ENCODE peak calls at places on chromosomes 5 and 9, in six cellular contexts. One of them, this sample, is unnamed.

GRCh38 chr5:39876146-39876545 is 451.4 kb upstream of the DAB2 start:
- DNase-seq in fibroblast of lung: no peak
- DNase-seq in body of pancreas: no peak
- DNase-seq in left lung: no peak
- DNase-seq in tibial artery: no peak
- DNase-seq in H9: no peak
- DNase-seq in this sample: no peak

GRCh38 chr5:65142511-65143011 is 339.2 kb downstream of the ADAMTS6 start:
- DNase-seq in fibroblast of lung: peak
- DNase-seq in body of pancreas: no peak
- DNase-seq in left lung: no peak
- DNase-seq in tibial artery: no peak
- DNase-seq in H9: peak
- DNase-seq in this sample: no peak

GRCh38 chr5:95484421-95484820 is 70.4 kb downstream of the SKIC3 start:
- DNase-seq in fibroblast of lung: no peak
- DNase-seq in body of pancreas: no peak
- DNase-seq in left lung: no peak
- DNase-seq in tibial artery: no peak
- DNase-seq in H9: no peak
- DNase-seq in this sample: no peak

GRCh38 chr5:143758750-143759149 is 53.2 kb upstream of the HMHB1 start:
- DNase-seq in fibroblast of lung: peak
- DNase-seq in body of pancreas: no peak
- DNase-seq in left lung: no peak
- DNase-seq in tibial artery: no peak
- DNase-seq in H9: no peak
- DNase-seq in this sample: no peak

GRCh38 chr5:139669681-139670368 is 21.7 kb downstream of the CXXC5 start:
- DNase-seq in fibroblast of lung: no peak
- DNase-seq in body of pancreas: peak
- DNase-seq in left lung: no peak
- DNase-seq in tibial artery: no peak
- DNase-seq in H9: no peak
- DNase-seq in this sample: no peak

GRCh38 chr5:178325311-178326053 is 92.9 kb upstream of the PHYKPL start:
- DNase-seq in fibroblast of lung: no peak
- DNase-seq in body of pancreas: no peak
- DNase-seq in left lung: peak
- DNase-seq in tibial artery: no peak
- DNase-seq in H9: no peak
- DNase-seq in this sample: peak

GRCh38 chr9:91179237-91180138 is 182.2 kb downstream of the AUH start:
- DNase-seq in fibroblast of lung: peak
- DNase-seq in body of pancreas: no peak
- DNase-seq in left lung: no peak
- DNase-seq in tibial artery: peak
- DNase-seq in H9: no peak
- DNase-seq in this sample: no peak

GRCh38 chr9:21239917-21240316 is at the start of gene IFNA14:
- DNase-seq in fibroblast of lung: no peak
- DNase-seq in body of pancreas: no peak
- DNase-seq in left lung: no peak
- DNase-seq in tibial artery: no peak
- DNase-seq in H9: no peak
- DNase-seq in this sample: no peak

GRCh38 chr5:174091006-174091578 is 45.6 kb downstream of the NSG2 start:
- DNase-seq in fibroblast of lung: no peak
- DNase-seq in body of pancreas: no peak
- DNase-seq in left lung: no peak
- DNase-seq in tibial artery: no peak
- DNase-seq in H9: no peak
- DNase-seq in this sample: no peak

GRCh38 chr5:9082996-9083395 is 462.9 kb downstream of the SEMA5A start:
- DNase-seq in fibroblast of lung: peak
- DNase-seq in body of pancreas: no peak
- DNase-seq in left lung: no peak
- DNase-seq in tibial artery: no peak
- DNase-seq in H9: no peak
- DNase-seq in this sample: no peak

GRCh38 chr9:22446589-22446949 is at the start of gene DMRTA1:
- DNase-seq in fibroblast of lung: peak
- DNase-seq in body of pancreas: peak
- DNase-seq in left lung: peak
- DNase-seq in tibial artery: peak
- DNase-seq in H9: peak
- DNase-seq in this sample: no peak

GRCh38 chr9:119027901-119028699 is 341.1 kb downstream of the BRINP1 start:
- DNase-seq in fibroblast of lung: no peak
- DNase-seq in body of pancreas: no peak
- DNase-seq in left lung: no peak
- DNase-seq in tibial artery: no peak
- DNase-seq in H9: no peak
- DNase-seq in this sample: no peak

GRCh38 chr5:153520952-153521351 is 30.5 kb downstream of the GRIA1 start:
- DNase-seq in fibroblast of lung: peak
- DNase-seq in body of pancreas: no peak
- DNase-seq in left lung: no peak
- DNase-seq in tibial artery: no peak
- DNase-seq in H9: no peak
- DNase-seq in this sample: no peak

GRCh38 chr5:5738797-5739489 is 316.5 kb downstream of the ICE1 start:
- DNase-seq in fibroblast of lung: no peak
- DNase-seq in body of pancreas: no peak
- DNase-seq in left lung: no peak
- DNase-seq in tibial artery: no peak
- DNase-seq in H9: no peak
- DNase-seq in this sample: no peak

GRCh38 chr5:176533390-176533789 is 3.8 kb downstream of the RNF44 start:
- DNase-seq in fibroblast of lung: no peak
- DNase-seq in body of pancreas: no peak
- DNase-seq in left lung: no peak
- DNase-seq in tibial artery: no peak
- DNase-seq in H9: no peak
- DNase-seq in this sample: no peak

GRCh38 chr5:93582677-93583524 is at the start of gene NR2F1:
- DNase-seq in fibroblast of lung: peak
- DNase-seq in body of pancreas: peak
- DNase-seq in left lung: peak
- DNase-seq in tibial artery: no peak
- DNase-seq in H9: peak
- DNase-seq in this sample: peak
- TF ChIP-seq CTCF in fibroblast of lung: no peak
- TF ChIP-seq CTCF in body of pancreas: peak
- TF ChIP-seq CTCF in left lung: no peak
- TF ChIP-seq CTCF in tibial artery: peak
- TF ChIP-seq CTCF in H9: no peak
- TF ChIP-seq CTCF in this sample: no peak

GRCh38 chr9:78214492-78214891 is 21.4 kb upstream of the CEP78 start:
- DNase-seq in fibroblast of lung: no peak
- DNase-seq in body of pancreas: no peak
- DNase-seq in left lung: no peak
- DNase-seq in tibial artery: no peak
- DNase-seq in H9: no peak
- DNase-seq in this sample: no peak

GRCh38 chr9:78215706-78216105 is 20.2 kb upstream of the CEP78 start:
- DNase-seq in fibroblast of lung: no peak
- DNase-seq in body of pancreas: no peak
- DNase-seq in left lung: no peak
- DNase-seq in tibial artery: no peak
- DNase-seq in H9: no peak
- DNase-seq in this sample: no peak

GRCh38 chr9:78210841-78211301 is 25.0 kb upstream of the CEP78 start:
- DNase-seq in fibroblast of lung: no peak
- DNase-seq in body of pancreas: no peak
- DNase-seq in left lung: no peak
- DNase-seq in tibial artery: no peak
- DNase-seq in H9: no peak
- DNase-seq in this sample: no peak

GRCh38 chr9:78212868-78213267 is 23.0 kb upstream of the CEP78 start:
- DNase-seq in fibroblast of lung: no peak
- DNase-seq in body of pancreas: no peak
- DNase-seq in left lung: no peak
- DNase-seq in tibial artery: no peak
- DNase-seq in H9: no peak
- DNase-seq in this sample: no peak

DNA sequence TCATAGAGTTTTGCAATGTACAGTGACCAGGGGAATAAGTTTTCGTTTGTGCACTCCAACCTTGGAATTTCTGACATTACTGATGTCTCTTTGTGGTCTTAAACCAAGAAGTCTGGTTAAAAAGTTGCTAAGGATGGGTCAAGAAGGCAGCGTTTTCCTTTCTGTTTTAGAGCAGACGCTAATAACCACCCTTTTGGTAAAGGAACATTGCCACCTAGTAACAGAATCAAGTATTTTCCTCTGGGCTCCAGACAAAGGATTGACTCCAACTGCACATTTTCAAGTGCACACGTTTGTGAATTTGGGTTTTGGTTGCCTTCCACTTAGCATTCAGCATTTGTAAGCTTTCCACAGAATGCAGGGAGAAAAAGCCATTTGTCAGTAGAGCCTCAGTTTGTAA is 22.2 kb upstream of the CEP78 start:
- DNase-seq in fibroblast of lung: peak
- DNase-seq in body of pancreas: no peak
- DNase-seq in left lung: no peak
- DNase-seq in tibial artery: no peak
- DNase-seq in H9: no peak
- DNase-seq in this sample: no peak
- TF ChIP-seq CTCF in fibroblast of lung: peak
- TF ChIP-seq CTCF in body of pancreas: peak
- TF ChIP-seq CTCF in left lung: no peak
- TF ChIP-seq CTCF in tibial artery: no peak
- TF ChIP-seq CTCF in H9: peak
- TF ChIP-seq CTCF in this sample: peak

GRCh38 chr5:58184910-58185309 is 275.0 kb downstream of the PLK2 start:
- DNase-seq in fibroblast of lung: no peak
- DNase-seq in body of pancreas: no peak
- DNase-seq in left lung: no peak
- DNase-seq in tibial artery: no peak
- DNase-seq in H9: no peak
- DNase-seq in this sample: no peak

GRCh38 chr5:58185397-58186195 is 274.3 kb downstream of the PLK2 start:
- DNase-seq in fibroblast of lung: no peak
- DNase-seq in body of pancreas: no peak
- DNase-seq in left lung: no peak
- DNase-seq in tibial artery: no peak
- DNase-seq in H9: no peak
- DNase-seq in this sample: no peak

GRCh38 chr5:58187473-58188286 is 272.2 kb downstream of the PLK2 start:
- DNase-seq in fibroblast of lung: no peak
- DNase-seq in body of pancreas: no peak
- DNase-seq in left lung: no peak
- DNase-seq in tibial artery: no peak
- DNase-seq in H9: no peak
- DNase-seq in this sample: no peak

GRCh38 chr5:58191451-58191850 is 268.4 kb downstream of the PLK2 start:
- DNase-seq in fibroblast of lung: no peak
- DNase-seq in body of pancreas: no peak
- DNase-seq in left lung: no peak
- DNase-seq in tibial artery: no peak
- DNase-seq in H9: no peak
- DNase-seq in this sample: no peak

GRCh38 chr5:58188287-58188651 is 271.6 kb downstream of the PLK2 start:
- DNase-seq in fibroblast of lung: peak
- DNase-seq in body of pancreas: no peak
- DNase-seq in left lung: no peak
- DNase-seq in tibial artery: no peak
- DNase-seq in H9: no peak
- DNase-seq in this sample: no peak
- TF ChIP-seq CTCF in fibroblast of lung: no peak
- TF ChIP-seq CTCF in body of pancreas: no peak
- TF ChIP-seq CTCF in left lung: no peak
- TF ChIP-seq CTCF in tibial artery: no peak
- TF ChIP-seq CTCF in H9: no peak
- TF ChIP-seq CTCF in this sample: peak

GRCh38 chr9:545480-545879 is 296.0 kb upstream of the DMRT1 start:
- DNase-seq in fibroblast of lung: no peak
- DNase-seq in body of pancreas: no peak
- DNase-seq in left lung: peak
- DNase-seq in tibial artery: peak
- DNase-seq in H9: no peak
- DNase-seq in this sample: no peak

GRCh38 chr9:546235-546634 is 295.3 kb upstream of the DMRT1 start:
- DNase-seq in fibroblast of lung: no peak
- DNase-seq in body of pancreas: no peak
- DNase-seq in left lung: no peak
- DNase-seq in tibial artery: no peak
- DNase-seq in H9: no peak
- DNase-seq in this sample: no peak

GRCh38 chr9:549425-549997 is 292.0 kb upstream of the DMRT1 start:
- DNase-seq in fibroblast of lung: no peak
- DNase-seq in body of pancreas: no peak
- DNase-seq in left lung: no peak
- DNase-seq in tibial artery: no peak
- DNase-seq in H9: no peak
- DNase-seq in this sample: no peak

GRCh38 chr9:547309-547708 is 294.2 kb upstream of the DMRT1 start:
- DNase-seq in fibroblast of lung: no peak
- DNase-seq in body of pancreas: no peak
- DNase-seq in left lung: no peak
- DNase-seq in tibial artery: no peak
- DNase-seq in H9: no peak
- DNase-seq in this sample: no peak

DNA sequence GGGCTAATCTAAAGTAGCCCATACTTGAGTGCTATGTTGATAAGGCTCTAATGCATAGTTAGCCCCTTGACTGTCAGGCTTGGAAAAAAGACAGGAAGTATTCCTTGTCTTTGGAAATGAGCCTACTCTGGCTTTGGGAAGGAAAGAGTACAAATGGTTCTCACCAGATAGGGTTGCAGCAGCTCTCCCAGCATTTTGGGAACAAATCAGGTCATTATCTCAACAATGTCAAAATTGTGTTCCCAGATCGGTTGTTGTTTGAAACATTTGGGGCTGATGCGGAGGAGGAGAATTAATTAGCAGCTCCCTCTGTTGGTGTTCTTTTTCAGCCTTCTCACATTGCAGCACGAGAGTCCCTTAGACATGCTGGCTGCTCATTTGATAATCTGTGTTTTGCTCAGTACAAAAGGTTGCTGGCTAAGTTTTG is 294.7 kb upstream of the DMRT1 start:
- DNase-seq in fibroblast of lung: peak
- DNase-seq in body of pancreas: peak
- DNase-seq in left lung: no peak
- DNase-seq in tibial artery: no peak
- DNase-seq in H9: peak
- DNase-seq in this sample: no peak
- TF ChIP-seq CTCF in fibroblast of lung: peak
- TF ChIP-seq CTCF in body of pancreas: peak
- TF ChIP-seq CTCF in left lung: peak
- TF ChIP-seq CTCF in tibial artery: peak
- TF ChIP-seq CTCF in H9: peak
- TF ChIP-seq CTCF in this sample: peak

DNA sequence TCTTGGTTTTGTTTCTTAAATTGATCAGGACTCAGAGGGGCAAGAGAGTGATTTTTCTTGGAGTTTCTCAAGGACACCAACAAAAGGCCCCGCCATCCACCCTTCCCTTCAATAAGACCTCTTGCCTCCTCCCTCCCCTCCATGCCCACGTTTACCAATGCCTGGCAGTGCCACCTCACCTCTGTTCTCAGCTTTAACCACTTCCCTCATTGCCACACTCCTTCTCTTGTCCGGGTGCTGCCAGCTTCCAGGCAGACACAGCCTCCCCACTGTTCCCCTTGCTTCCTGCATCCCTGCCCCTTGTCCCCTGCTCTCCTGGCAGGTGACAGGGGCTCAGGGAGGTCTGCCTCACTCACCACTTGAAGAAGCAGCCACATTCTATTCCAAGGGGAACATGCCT is 90.8 kb downstream of the LHX2 start:
- DNase-seq in fibroblast of lung: no peak
- DNase-seq in body of pancreas: no peak
- DNase-seq in left lung: no peak
- DNase-seq in tibial artery: no peak
- DNase-seq in H9: no peak
- DNase-seq in this sample: no peak
- TF ChIP-seq CTCF in fibroblast of lung: no peak
- TF ChIP-seq CTCF in body of pancreas: no peak
- TF ChIP-seq CTCF in left lung: no peak
- TF ChIP-seq CTCF in tibial artery: no peak
- TF ChIP-seq CTCF in H9: no peak
- TF ChIP-seq CTCF in this sample: no peak